ENCODE peak calls at places on chromosomes 7 and 10, in six cellular contexts. I is spleen, Z is Peyer's patch, X is tibial nerve, G is HCT116, A is lower leg skin. U is an unnamed sample.
A peak's percentile ranks its signal among the peaks of the same experiment; 100 is the strongest.

GRCh38 chr10:24465899-24466615 is 257.1 kb downstream of the KIAA1217 start:
- DNase-seq in A (no peak), G (peak; percentile 77), X (no peak), Z (no peak), I (no peak), U (no peak)

GRCh38 chr7:36615877-36616276 is 108.4 kb downstream of the AOAH start:
- DNase-seq in A (no peak), Z (no peak), G (no peak), X (no peak), I (no peak), U (no peak)

GRCh38 chr7:84548366-84549085 is 353.9 kb upstream of the SEMA3A start:
- DNase-seq in A (no peak), Z (no peak), X (no peak), G (no peak), I (no peak), U (no peak)

GRCh38 chr7:22732556-22733126 is 5.6 kb downstream of the IL6 start:
- DNase-seq in A (no peak), Z (no peak), I (no peak), G (peak; percentile 21), X (no peak), U (no peak)

GRCh38 chr10:63554666-63555065 is 33.5 kb downstream of the REEP3 start:
- DNase-seq in G (peak; percentile 26), X (no peak), Z (peak; percentile 78), A (no peak), I (peak; percentile 87), U (no peak)

GRCh38 chr10:116521424-116522305 is 24.1 kb upstream of the PNLIP start:
- DNase-seq in A (no peak), I (no peak), G (peak; percentile 62), Z (no peak), X (no peak), U (no peak)

GRCh38 chr7:22853674-22854157 is 31.1 kb upstream of the TOMM7 start:
- DNase-seq in G (peak; percentile 54), I (peak; percentile 76), A (peak; percentile 41), X (peak; percentile 25), Z (peak; percentile 64), U (no peak)

GRCh38 chr10:15494850-15495249 is 123.8 kb upstream of the FAM171A1 start:
- DNase-seq in X (no peak), G (no peak), Z (no peak), I (no peak), A (no peak), U (no peak)

GRCh38 chr7:72087926-72088325 is 324.2 kb downstream of the CALN1 start:
- DNase-seq in X (no peak), A (no peak), I (no peak), G (no peak), Z (no peak), U (no peak)

GRCh38 chr7:130945411-130945811 is 211.4 kb upstream of the KLF14 start:
- DNase-seq in G (no peak), Z (no peak), A (no peak), X (no peak), I (no peak), U (no peak)
- TF ChIP-seq POLR2A in G (no peak), Z (no peak), A (no peak), X (no peak), I (no peak), U (no peak)

GRCh38 chr10:127346604-127347003 is 150.2 kb upstream of the INSYN2A start:
- DNase-seq in Z (no peak), I (no peak), G (no peak), X (no peak), A (no peak), U (no peak)
- TF ChIP-seq CTCF in Z (no peak), I (no peak), G (no peak), X (no peak), A (no peak), U (no peak)

GRCh38 chr10:77501152-77501845 is 136.3 kb downstream of the KCNMA1 start:
- DNase-seq in X (no peak), I (no peak), Z (no peak), G (peak; percentile 41), A (no peak), U (peak; percentile 46)
- TF ChIP-seq POLR2A in X (no peak), I (no peak), Z (no peak), G (no peak), A (no peak), U (no peak)

GRCh38 chr10:88999629-89000028 is 9.0 kb downstream of the FAS start:
- DNase-seq in I (no peak), G (no peak), A (no peak), Z (no peak), X (no peak), U (no peak)

GRCh38 chr10:88992945-88993537 is 2.4 kb downstream of the FAS start:
- DNase-seq in X (no peak), Z (no peak), I (no peak), A (no peak), G (no peak), U (no peak)

GRCh38 chr10:88994034-88994433 is 3.4 kb downstream of the FAS start:
- DNase-seq in G (no peak), A (no peak), X (no peak), I (no peak), Z (no peak), U (no peak)

GRCh38 chr10:88995156-88995876 is 4.7 kb downstream of the FAS start:
- DNase-seq in X (no peak), Z (no peak), I (no peak), A (no peak), G (no peak), U (no peak)

DNA sequence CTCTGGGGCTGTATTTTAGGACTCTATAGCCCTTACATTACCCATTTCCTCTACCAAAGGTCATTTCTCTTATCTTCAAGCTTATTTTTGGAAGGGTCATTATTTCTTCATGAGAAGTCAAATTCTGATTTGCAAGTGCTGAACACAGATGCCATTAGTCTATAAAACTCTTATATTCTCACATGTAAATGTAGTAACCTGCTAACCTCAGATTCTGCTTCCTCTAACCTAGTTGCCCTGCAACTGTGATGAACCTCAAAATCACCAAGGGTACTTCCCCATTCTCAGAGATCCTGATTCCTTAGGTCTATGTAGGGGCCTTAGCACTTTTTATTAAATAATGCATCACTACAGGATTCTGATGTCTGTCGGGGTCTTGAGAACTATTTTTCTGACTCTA is 6.3 kb downstream of the FAS start:
- DNase-seq in A (no peak), I (no peak), Z (no peak), G (no peak), X (no peak), U (no peak)
- TF ChIP-seq CTCF in A (no peak), I (no peak), Z (no peak), G (no peak), X (no peak), U (no peak)

U was measured in uterus.